ENCODE peak calls at places on chromosomes 2 and 18, in nine cellular contexts. M, T, X, K, H, E, B, L and P are unnamed samples.
A peak's percentile ranks its signal among the peaks of the same experiment; 100 is the strongest.

GRCh38 chr2:19879115-19879514 is 22.7 kb downstream of the TTC32 start:
- DNase-seq in M (no peak), T (no peak), X (no peak), K (no peak), H (no peak), E (no peak), B (no peak), L (no peak), P (no peak)

GRCh38 chr2:18045230-18045629 is 166.8 kb downstream of the KCNS3 start:
- DNase-seq in M (peak; percentile 1), T (no peak), X (no peak), K (no peak), H (no peak), E (no peak), B (no peak), L (no peak), P (no peak)

GRCh38 chr2:69978157-69978904 is 16.9 kb upstream of the ASPRV1 start:
- DNase-seq in M (no peak), T (no peak), X (no peak), K (no peak), H (no peak), E (no peak), B (no peak), L (no peak), P (no peak)

GRCh38 chr2:100869146-100869545 is 49.2 kb downstream of the NPAS2 start:
- DNase-seq in M (no peak), T (no peak), X (no peak), K (no peak), H (no peak), E (no peak), B (no peak), L (no peak), P (no peak)

GRCh38 chr2:156190532-156190931 is 142.0 kb downstream of the NR4A2 start:
- DNase-seq in M (no peak), T (no peak), X (no peak), K (no peak), H (no peak), E (no peak), B (no peak), L (no peak), P (no peak)

GRCh38 chr2:106561356-106561755 is 74.2 kb downstream of the CD8B2 start:
- DNase-seq in M (no peak), T (no peak), X (no peak), K (no peak), H (no peak), E (peak; percentile 46), B (no peak), L (no peak), P (no peak)

GRCh38 chr18:76410033-76410432 is 85.0 kb downstream of the ZNF516 start:
- DNase-seq in M (no peak), T (no peak), X (no peak), K (no peak), H (no peak), E (no peak), B (no peak), L (no peak), P (no peak)

GRCh38 chr2:43026451-43027102 is 199.8 kb downstream of the ZFP36L2 start:
- DNase-seq in M (no peak), T (no peak), X (peak; percentile 39), K (no peak), H (no peak), E (no peak), B (no peak), L (no peak), P (no peak)

GRCh38 chr2:233917146-233917545 is at the start of gene TRPM8:
- DNase-seq in M (no peak), T (no peak), X (peak; percentile 57), K (no peak), H (no peak), E (no peak), B (no peak), L (no peak), P (no peak)

GRCh38 chr2:10619643-10620042 is 70.1 kb downstream of the NOL10 start:
- DNase-seq in M (no peak), T (no peak), X (no peak), K (no peak), H (no peak), E (no peak), B (no peak), L (no peak), P (no peak)

GRCh38 chr2:220104871-220105351 is 477.5 kb downstream of the SLC4A3 start:
- DNase-seq in M (peak; percentile 95), T (no peak), X (no peak), K (no peak), H (no peak), E (no peak), B (peak; percentile 87), L (no peak), P (peak; percentile 70)

GRCh38 chr2:23498941-23499340 is 114.0 kb downstream of the KLHL29 start:
- DNase-seq in M (peak; percentile 66), T (no peak), X (no peak), K (no peak), H (no peak), E (no peak), B (peak; percentile 60), L (no peak), P (peak; percentile 53)

GRCh38 chr18:13179566-13180113 is 38.9 kb upstream of the LDLRAD4 start:
- DNase-seq in M (no peak), T (peak; percentile 87), X (no peak), K (no peak), H (no peak), E (no peak), B (no peak), L (no peak), P (no peak)

GRCh38 chr18:67766930-67767329 is 250.4 kb upstream of the DSEL start:
- DNase-seq in M (peak; percentile 90), T (no peak), X (no peak), K (peak; percentile 50), H (no peak), E (no peak), B (peak; percentile 96), L (no peak), P (peak; percentile 96)

GRCh38 chr2:230738391-230738811 is 25.8 kb downstream of the CAB39 start:
- DNase-seq in M (peak; percentile 54), T (peak; percentile 42), X (no peak), K (no peak), H (no peak), E (no peak), B (peak; percentile 48), L (no peak), P (no peak)

GRCh38 chr2:169716229-169716886 is 17.3 kb upstream of the KLHL23 start:
- DNase-seq in M (peak; percentile 53), T (no peak), X (no peak), K (peak; percentile 96), H (no peak), E (no peak), B (peak; percentile 41), L (no peak), P (peak; percentile 88)

GRCh38 chr18:12359515-12359927 is 17.5 kb downstream of the AFG3L2 start:
- DNase-seq in M (peak; percentile 56), T (no peak), X (no peak), K (no peak), H (no peak), E (no peak), B (peak; percentile 40), L (no peak), P (no peak)

GRCh38 chr2:191656389-191656788 is 21.5 kb upstream of the NABP1 start:
- DNase-seq in M (peak; percentile 96), T (no peak), X (no peak), K (no peak), H (no peak), E (no peak), B (peak; percentile 95), L (no peak), P (peak; percentile 86)

GRCh38 chr2:210541280-210541902 is 15.0 kb upstream of the CPS1 start:
- DNase-seq in M (no peak), T (no peak), X (no peak), K (no peak), H (no peak), E (no peak), B (peak; percentile 37), L (no peak), P (peak; percentile 76)

GRCh38 chr2:146080925-146081324 is 1561.0 kb upstream of the ZEB2 start:
- DNase-seq in M (no peak), T (no peak), X (no peak), K (no peak), H (no peak), E (no peak), B (no peak), L (no peak), P (no peak)

GRCh38 chr2:85255813-85256581 is 71.8 kb downstream of the TGOLN2 start:
- DNase-seq in M (peak; percentile 66), T (no peak), X (peak; percentile 91), K (no peak), H (no peak), E (no peak), B (peak; percentile 62), L (no peak), P (peak; percentile 15)

GRCh38 chr2:3527886-3528785 is 8.8 kb upstream of the ADI1 start:
- DNase-seq in M (no peak), T (peak; percentile 12), X (peak; percentile 69), K (no peak), H (no peak), E (no peak), B (no peak), L (no peak), P (no peak)

GRCh38 chr2:208042041-208042440 is 16.7 kb upstream of the PLEKHM3 start:
- DNase-seq in M (peak; percentile 33), T (no peak), X (no peak), K (no peak), H (no peak), E (no peak), B (peak; percentile 30), L (no peak), P (no peak)